ENCODE peak calls at places on chromosomes 1 and 21, in six cellular contexts. One of them, this sample, is unnamed.

GRCh38 chr21:42781150-42781980 is 98.0 kb downstream of the WDR4 start:
- DNase-seq in CD8-positive, alpha-beta T cell: no peak
- DNase-seq in PC-9: peak
- DNase-seq in left ventricle myocardium inferior: no peak
- DNase-seq in GM23338: peak
- DNase-seq in body of pancreas: peak
- DNase-seq in this sample: no peak

GRCh38 chr1:243549791-243550190 is 293.9 kb downstream of the SDCCAG8 start:
- DNase-seq in CD8-positive, alpha-beta T cell: no peak
- DNase-seq in PC-9: no peak
- DNase-seq in left ventricle myocardium inferior: no peak
- DNase-seq in GM23338: no peak
- DNase-seq in body of pancreas: no peak
- DNase-seq in this sample: no peak

GRCh38 chr1:163320891-163321290 is 863 bp upstream of the NUF2 start:
- DNase-seq in CD8-positive, alpha-beta T cell: no peak
- DNase-seq in PC-9: no peak
- DNase-seq in left ventricle myocardium inferior: no peak
- DNase-seq in GM23338: peak
- DNase-seq in body of pancreas: no peak
- DNase-seq in this sample: no peak

GRCh38 chr1:60981357-60981756 is 101.0 kb upstream of the NFIA start:
- DNase-seq in CD8-positive, alpha-beta T cell: no peak
- DNase-seq in PC-9: no peak
- DNase-seq in left ventricle myocardium inferior: no peak
- DNase-seq in GM23338: no peak
- DNase-seq in body of pancreas: no peak
- DNase-seq in this sample: no peak

GRCh38 chr1:109281680-109282496 is 1.1 kb downstream of the PSRC1 start:
- DNase-seq in CD8-positive, alpha-beta T cell: no peak
- DNase-seq in PC-9: no peak
- DNase-seq in left ventricle myocardium inferior: no peak
- DNase-seq in GM23338: no peak
- DNase-seq in body of pancreas: no peak
- DNase-seq in this sample: no peak

GRCh38 chr1:47594627-47595026 is 156.8 kb downstream of the FOXD2 start:
- DNase-seq in CD8-positive, alpha-beta T cell: no peak
- DNase-seq in PC-9: no peak
- DNase-seq in left ventricle myocardium inferior: no peak
- DNase-seq in GM23338: no peak
- DNase-seq in body of pancreas: no peak
- DNase-seq in this sample: no peak

GRCh38 chr1:3745071-3745470 is 7.2 kb upstream of the CCDC27 start:
- DNase-seq in CD8-positive, alpha-beta T cell: no peak
- DNase-seq in PC-9: no peak
- DNase-seq in left ventricle myocardium inferior: no peak
- DNase-seq in GM23338: no peak
- DNase-seq in body of pancreas: no peak
- DNase-seq in this sample: no peak

GRCh38 chr1:77313491-77313890 is 31.7 kb downstream of the AK5 start:
- DNase-seq in CD8-positive, alpha-beta T cell: peak
- DNase-seq in PC-9: no peak
- DNase-seq in left ventricle myocardium inferior: no peak
- DNase-seq in GM23338: peak
- DNase-seq in body of pancreas: no peak
- DNase-seq in this sample: no peak

GRCh38 chr1:41479000-41479807 is 5.3 kb downstream of the EDN2 start:
- DNase-seq in CD8-positive, alpha-beta T cell: no peak
- DNase-seq in PC-9: no peak
- DNase-seq in left ventricle myocardium inferior: peak
- DNase-seq in GM23338: no peak
- DNase-seq in body of pancreas: no peak
- DNase-seq in this sample: no peak

GRCh38 chr1:245997471-245998258 is 509.4 kb downstream of the SMYD3 start:
- DNase-seq in CD8-positive, alpha-beta T cell: no peak
- DNase-seq in PC-9: peak
- DNase-seq in left ventricle myocardium inferior: peak
- DNase-seq in GM23338: no peak
- DNase-seq in body of pancreas: peak
- DNase-seq in this sample: peak

GRCh38 chr1:31241321-31241720 is 1.6 kb upstream of the NKAIN1 start:
- DNase-seq in CD8-positive, alpha-beta T cell: no peak
- DNase-seq in PC-9: no peak
- DNase-seq in left ventricle myocardium inferior: no peak
- DNase-seq in GM23338: no peak
- DNase-seq in body of pancreas: no peak
- DNase-seq in this sample: no peak

GRCh38 chr1:235054961-235055360 is 73.7 kb downstream of the TOMM20 start:
- DNase-seq in CD8-positive, alpha-beta T cell: no peak
- DNase-seq in PC-9: no peak
- DNase-seq in left ventricle myocardium inferior: no peak
- DNase-seq in GM23338: no peak
- DNase-seq in body of pancreas: no peak
- DNase-seq in this sample: no peak

GRCh38 chr21:37659874-37660273 is 256.4 kb downstream of the KCNJ6 start:
- DNase-seq in CD8-positive, alpha-beta T cell: no peak
- DNase-seq in PC-9: peak
- DNase-seq in left ventricle myocardium inferior: no peak
- DNase-seq in GM23338: no peak
- DNase-seq in body of pancreas: no peak
- DNase-seq in this sample: no peak

GRCh38 chr1:245235156-245235555 is 80.4 kb downstream of the KIF26B start:
- DNase-seq in CD8-positive, alpha-beta T cell: no peak
- DNase-seq in PC-9: no peak
- DNase-seq in left ventricle myocardium inferior: no peak
- DNase-seq in GM23338: no peak
- DNase-seq in body of pancreas: peak
- DNase-seq in this sample: no peak

GRCh38 chr1:108057536-108057935 is 92.6 kb upstream of the VAV3 start:
- DNase-seq in CD8-positive, alpha-beta T cell: no peak
- DNase-seq in PC-9: no peak
- DNase-seq in left ventricle myocardium inferior: peak
- DNase-seq in GM23338: peak
- DNase-seq in body of pancreas: no peak
- DNase-seq in this sample: no peak

GRCh38 chr1:182387566-182387965 is 4.0 kb downstream of the GLUL start:
- DNase-seq in CD8-positive, alpha-beta T cell: no peak
- DNase-seq in PC-9: no peak
- DNase-seq in left ventricle myocardium inferior: no peak
- DNase-seq in GM23338: no peak
- DNase-seq in body of pancreas: no peak
- DNase-seq in this sample: no peak

GRCh38 chr1:182391028-182391361 is 595 bp downstream of the GLUL start:
- DNase-seq in CD8-positive, alpha-beta T cell: no peak
- DNase-seq in PC-9: no peak
- DNase-seq in left ventricle myocardium inferior: no peak
- DNase-seq in GM23338: no peak
- DNase-seq in body of pancreas: no peak
- DNase-seq in this sample: no peak

GRCh38 chr1:182391362-182392044 is at the start of gene GLUL:
- DNase-seq in CD8-positive, alpha-beta T cell: peak
- DNase-seq in PC-9: peak
- DNase-seq in left ventricle myocardium inferior: peak
- DNase-seq in GM23338: peak
- DNase-seq in body of pancreas: peak
- DNase-seq in this sample: no peak

GRCh38 chr1:182388392-182389134 is 3.0 kb downstream of the GLUL start:
- DNase-seq in CD8-positive, alpha-beta T cell: no peak
- DNase-seq in PC-9: no peak
- DNase-seq in left ventricle myocardium inferior: no peak
- DNase-seq in GM23338: no peak
- DNase-seq in body of pancreas: no peak
- DNase-seq in this sample: no peak

DNA sequence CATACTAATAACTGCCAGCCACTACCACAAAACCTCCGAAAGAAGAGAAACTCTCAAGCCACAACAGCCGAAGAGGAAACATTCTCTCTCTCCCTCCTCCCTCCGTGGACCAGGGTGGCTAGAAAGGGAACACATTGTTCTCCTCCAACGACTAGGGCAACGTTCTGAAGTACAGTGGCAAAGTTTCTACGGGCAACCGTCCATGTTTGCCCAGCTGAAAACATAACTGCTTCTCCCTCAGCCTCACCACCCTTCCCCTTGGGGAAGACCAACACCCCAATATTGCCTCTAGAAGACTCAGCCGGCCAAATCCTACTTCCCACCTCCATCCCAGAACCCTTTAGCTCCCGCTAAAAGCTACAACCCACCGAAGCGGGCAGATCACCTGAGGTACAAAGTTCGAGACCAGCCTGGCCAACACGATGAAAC is 2.0 kb downstream of the GLUL start:
- DNase-seq in CD8-positive, alpha-beta T cell: no peak
- DNase-seq in PC-9: no peak
- DNase-seq in left ventricle myocardium inferior: peak
- DNase-seq in GM23338: no peak
- DNase-seq in body of pancreas: peak
- DNase-seq in this sample: no peak
- H3K27ac ChIP-seq in CD8-positive, alpha-beta T cell: no peak
- H3K27ac ChIP-seq in PC-9: no peak
- H3K27ac ChIP-seq in left ventricle myocardium inferior: peak
- H3K27ac ChIP-seq in GM23338: peak
- H3K27ac ChIP-seq in body of pancreas: peak
- H3K27ac ChIP-seq in this sample: peak

DNA sequence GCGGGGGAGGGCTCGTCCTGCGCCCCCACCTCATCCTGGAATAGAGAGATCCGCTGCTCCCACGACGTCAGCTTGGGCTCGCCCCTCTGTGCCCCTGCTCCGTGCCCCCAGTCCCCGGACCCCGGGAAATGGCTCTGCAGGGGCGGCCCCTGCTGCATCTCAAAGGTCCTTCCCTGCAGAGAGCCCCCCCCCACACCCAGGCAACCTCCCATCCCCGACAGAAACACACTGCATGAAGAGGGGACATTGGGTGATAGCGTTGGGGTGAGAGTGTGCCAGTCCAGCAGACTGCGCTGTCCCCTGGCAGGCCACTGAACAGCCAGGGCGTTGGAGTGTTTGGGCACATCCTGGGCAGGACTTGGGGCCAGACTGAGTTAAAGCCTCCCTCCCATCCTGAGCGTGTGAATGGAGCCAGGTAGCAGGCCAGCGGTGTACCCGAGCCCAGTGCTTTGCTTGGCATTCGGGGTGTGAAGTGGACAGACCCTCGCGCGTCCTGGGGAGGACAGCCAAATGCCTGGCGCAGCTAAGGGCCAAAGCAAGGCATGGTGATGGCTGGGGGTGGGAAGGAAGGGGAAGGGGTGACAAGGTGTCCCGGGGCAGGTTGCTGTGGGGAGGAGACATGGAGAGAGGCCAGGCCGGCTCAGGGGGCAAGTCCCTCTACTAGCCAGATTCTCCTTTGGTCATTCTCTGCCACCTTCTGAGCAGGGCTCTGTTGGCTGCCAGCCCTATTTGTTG is 633 bp upstream of the ETNK2 start:
- DNase-seq in CD8-positive, alpha-beta T cell: no peak
- DNase-seq in PC-9: no peak
- DNase-seq in left ventricle myocardium inferior: no peak
- DNase-seq in GM23338: peak
- DNase-seq in body of pancreas: peak
- DNase-seq in this sample: no peak
- H3K27ac ChIP-seq in CD8-positive, alpha-beta T cell: no peak
- H3K27ac ChIP-seq in PC-9: no peak
- H3K27ac ChIP-seq in left ventricle myocardium inferior: peak
- H3K27ac ChIP-seq in GM23338: no peak
- H3K27ac ChIP-seq in body of pancreas: peak
- H3K27ac ChIP-seq in this sample: peak

DNA sequence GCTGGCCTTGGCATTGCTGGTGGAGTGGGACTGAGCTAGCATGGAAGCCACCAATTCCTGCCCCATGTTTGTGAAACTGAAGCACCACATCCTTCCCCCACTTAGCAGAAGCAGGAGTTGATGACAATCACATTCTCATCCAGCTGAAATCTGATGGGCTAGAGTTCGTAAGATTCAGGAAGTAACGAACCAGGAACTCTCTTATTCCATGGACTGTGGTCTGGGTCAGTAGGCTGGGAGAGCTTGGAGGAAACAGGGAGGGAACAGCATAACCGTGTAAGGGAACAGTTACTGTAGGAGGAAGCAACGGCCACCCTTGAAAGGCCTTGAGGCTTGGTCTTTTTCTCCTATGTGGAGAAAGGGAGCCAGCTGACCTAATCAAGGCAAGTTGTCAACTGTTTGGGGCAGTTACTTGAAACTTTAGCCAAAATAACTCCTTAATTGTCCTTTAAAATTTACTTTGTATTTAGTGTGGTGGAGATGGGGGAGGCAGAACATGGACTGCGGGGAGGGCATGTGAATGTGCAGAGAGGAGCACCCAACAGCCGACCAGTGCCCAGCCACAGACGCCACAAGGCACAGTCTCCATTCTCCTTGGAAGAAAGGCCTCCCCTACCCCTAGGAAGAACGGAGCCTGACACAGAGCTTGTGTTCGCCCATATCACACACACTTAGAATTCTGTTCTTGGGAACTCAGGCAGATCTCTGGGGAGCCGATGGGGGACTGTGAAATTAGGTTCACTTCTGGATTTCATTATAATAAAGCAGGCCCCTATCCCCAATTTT is 2.0 kb upstream of the COQ8A start:
- DNase-seq in CD8-positive, alpha-beta T cell: no peak
- DNase-seq in PC-9: no peak
- DNase-seq in left ventricle myocardium inferior: no peak
- DNase-seq in GM23338: no peak
- DNase-seq in body of pancreas: no peak
- DNase-seq in this sample: no peak
- H3K27ac ChIP-seq in CD8-positive, alpha-beta T cell: no peak
- H3K27ac ChIP-seq in PC-9: peak
- H3K27ac ChIP-seq in left ventricle myocardium inferior: peak
- H3K27ac ChIP-seq in GM23338: peak
- H3K27ac ChIP-seq in body of pancreas: peak
- H3K27ac ChIP-seq in this sample: no peak

GRCh38 chr1:201347498-201348210 is 29.8 kb downstream of the TNNT2 start:
- DNase-seq in CD8-positive, alpha-beta T cell: no peak
- DNase-seq in PC-9: no peak
- DNase-seq in left ventricle myocardium inferior: no peak
- DNase-seq in GM23338: peak
- DNase-seq in body of pancreas: no peak
- DNase-seq in this sample: no peak

GRCh38 chr1:201346337-201346939 is 31.0 kb downstream of the TNNT2 start:
- DNase-seq in CD8-positive, alpha-beta T cell: no peak
- DNase-seq in PC-9: peak
- DNase-seq in left ventricle myocardium inferior: no peak
- DNase-seq in GM23338: peak
- DNase-seq in body of pancreas: peak
- DNase-seq in this sample: peak

GRCh38 chr1:201349091-201349490 is 28.4 kb downstream of the TNNT2 start:
- DNase-seq in CD8-positive, alpha-beta T cell: no peak
- DNase-seq in PC-9: no peak
- DNase-seq in left ventricle myocardium inferior: no peak
- DNase-seq in GM23338: no peak
- DNase-seq in body of pancreas: no peak
- DNase-seq in this sample: no peak

GRCh38 chr1:201346987-201347386 is 30.5 kb downstream of the TNNT2 start:
- DNase-seq in CD8-positive, alpha-beta T cell: no peak
- DNase-seq in PC-9: no peak
- DNase-seq in left ventricle myocardium inferior: no peak
- DNase-seq in GM23338: no peak
- DNase-seq in body of pancreas: no peak
- DNase-seq in this sample: no peak

DNA sequence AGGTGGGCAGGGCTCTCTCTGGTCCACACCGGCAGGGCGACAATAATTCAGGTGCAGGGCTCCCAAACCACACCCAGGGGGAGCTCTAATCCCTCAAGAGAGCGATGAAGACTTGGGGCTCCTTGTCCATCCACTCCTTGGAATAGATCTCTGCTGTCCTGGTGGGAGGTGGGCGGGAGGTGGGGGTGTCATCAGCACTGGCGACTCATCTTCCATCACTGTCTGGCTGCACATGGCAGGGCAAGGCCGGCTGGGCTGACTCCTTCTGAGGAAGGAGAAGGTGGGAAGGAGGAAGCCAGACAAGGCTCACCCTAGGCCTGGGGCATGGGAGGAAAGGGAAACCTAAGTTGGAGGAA is 29.3 kb downstream of the TNNT2 start:
- DNase-seq in CD8-positive, alpha-beta T cell: no peak
- DNase-seq in PC-9: peak
- DNase-seq in left ventricle myocardium inferior: no peak
- DNase-seq in GM23338: peak
- DNase-seq in body of pancreas: peak
- DNase-seq in this sample: peak
- H3K27ac ChIP-seq in CD8-positive, alpha-beta T cell: no peak
- H3K27ac ChIP-seq in PC-9: no peak
- H3K27ac ChIP-seq in left ventricle myocardium inferior: no peak
- H3K27ac ChIP-seq in GM23338: peak
- H3K27ac ChIP-seq in body of pancreas: no peak
- H3K27ac ChIP-seq in this sample: no peak